ENCODE peak calls at places on chromosomes 7 and 10, in four cellular contexts. One of them, this sample, is unnamed.

GRCh38 chr7:97752215-97752614 is 20.3 kb downstream of the TAC1 start:
- DNase-seq in progenitor cell of endocrine pancreas: no peak
- DNase-seq in lower lobe of right lung: no peak
- DNase-seq in stimulated activated CD4-positive, alpha-beta T cell treated with anti-CD3 and anti-CD28 coated beads, Interleukin-1b, Interleukin-23, amount 100 ng/mL, for 4 hours: no peak
- DNase-seq in this sample: no peak

GRCh38 chr7:105975770-105976428 is 12.8 kb downstream of the CDHR3 start:
- DNase-seq in progenitor cell of endocrine pancreas: no peak
- DNase-seq in lower lobe of right lung: no peak
- DNase-seq in stimulated activated CD4-positive, alpha-beta T cell treated with anti-CD3 and anti-CD28 coated beads, Interleukin-1b, Interleukin-23, amount 100 ng/mL, for 4 hours: no peak
- DNase-seq in this sample: no peak

GRCh38 chr7:130868150-130868549 is 134.1 kb upstream of the KLF14 start:
- DNase-seq in stimulated activated CD4-positive, alpha-beta T cell treated with anti-CD3 and anti-CD28 coated beads, Interleukin-1b, Interleukin-23, amount 100 ng/mL, for 4 hours: no peak
- DNase-seq in progenitor cell of endocrine pancreas: no peak
- DNase-seq in lower lobe of right lung: no peak
- DNase-seq in this sample: no peak

GRCh38 chr7:84237533-84238173 is 43.1 kb upstream of the SEMA3A start:
- DNase-seq in progenitor cell of endocrine pancreas: no peak
- DNase-seq in stimulated activated CD4-positive, alpha-beta T cell treated with anti-CD3 and anti-CD28 coated beads, Interleukin-1b, Interleukin-23, amount 100 ng/mL, for 4 hours: no peak
- DNase-seq in lower lobe of right lung: no peak
- DNase-seq in this sample: no peak

GRCh38 chr7:80145780-80146422 is 11.3 kb downstream of the GNAI1 start:
- DNase-seq in lower lobe of right lung: no peak
- DNase-seq in progenitor cell of endocrine pancreas: no peak
- DNase-seq in stimulated activated CD4-positive, alpha-beta T cell treated with anti-CD3 and anti-CD28 coated beads, Interleukin-1b, Interleukin-23, amount 100 ng/mL, for 4 hours: no peak
- DNase-seq in this sample: no peak

GRCh38 chr10:82267014-82267413 is 392.0 kb downstream of the NRG3 start:
- DNase-seq in progenitor cell of endocrine pancreas: no peak
- DNase-seq in stimulated activated CD4-positive, alpha-beta T cell treated with anti-CD3 and anti-CD28 coated beads, Interleukin-1b, Interleukin-23, amount 100 ng/mL, for 4 hours: no peak
- DNase-seq in lower lobe of right lung: no peak
- DNase-seq in this sample: no peak

GRCh38 chr7:131603932-131604331 is 47.5 kb upstream of the PODXL start:
- DNase-seq in progenitor cell of endocrine pancreas: no peak
- DNase-seq in stimulated activated CD4-positive, alpha-beta T cell treated with anti-CD3 and anti-CD28 coated beads, Interleukin-1b, Interleukin-23, amount 100 ng/mL, for 4 hours: no peak
- DNase-seq in lower lobe of right lung: no peak
- DNase-seq in this sample: no peak

GRCh38 chr10:22230331-22230833 is 12.6 kb upstream of the EBLN1 start:
- DNase-seq in lower lobe of right lung: no peak
- DNase-seq in progenitor cell of endocrine pancreas: no peak
- DNase-seq in stimulated activated CD4-positive, alpha-beta T cell treated with anti-CD3 and anti-CD28 coated beads, Interleukin-1b, Interleukin-23, amount 100 ng/mL, for 4 hours: no peak
- DNase-seq in this sample: no peak

GRCh38 chr7:16204953-16205352 is 216.4 kb downstream of the CRPPA start:
- DNase-seq in progenitor cell of endocrine pancreas: no peak
- DNase-seq in stimulated activated CD4-positive, alpha-beta T cell treated with anti-CD3 and anti-CD28 coated beads, Interleukin-1b, Interleukin-23, amount 100 ng/mL, for 4 hours: no peak
- DNase-seq in lower lobe of right lung: no peak
- DNase-seq in this sample: no peak

GRCh38 chr10:124392651-124393342 is 25.9 kb downstream of the OAT start:
- DNase-seq in lower lobe of right lung: no peak
- DNase-seq in progenitor cell of endocrine pancreas: no peak
- DNase-seq in stimulated activated CD4-positive, alpha-beta T cell treated with anti-CD3 and anti-CD28 coated beads, Interleukin-1b, Interleukin-23, amount 100 ng/mL, for 4 hours: no peak
- DNase-seq in this sample: no peak

GRCh38 chr7:92639213-92639896 is 49.2 kb upstream of the FAM133B start:
- DNase-seq in progenitor cell of endocrine pancreas: no peak
- DNase-seq in stimulated activated CD4-positive, alpha-beta T cell treated with anti-CD3 and anti-CD28 coated beads, Interleukin-1b, Interleukin-23, amount 100 ng/mL, for 4 hours: no peak
- DNase-seq in lower lobe of right lung: no peak
- DNase-seq in this sample: no peak

GRCh38 chr10:124974131-124974530 is 32.2 kb downstream of the ZRANB1 start:
- DNase-seq in lower lobe of right lung: no peak
- DNase-seq in stimulated activated CD4-positive, alpha-beta T cell treated with anti-CD3 and anti-CD28 coated beads, Interleukin-1b, Interleukin-23, amount 100 ng/mL, for 4 hours: no peak
- DNase-seq in progenitor cell of endocrine pancreas: no peak
- DNase-seq in this sample: no peak

GRCh38 chr7:21526007-21526406 is 16.8 kb upstream of the DNAH11 start:
- DNase-seq in progenitor cell of endocrine pancreas: no peak
- DNase-seq in stimulated activated CD4-positive, alpha-beta T cell treated with anti-CD3 and anti-CD28 coated beads, Interleukin-1b, Interleukin-23, amount 100 ng/mL, for 4 hours: no peak
- DNase-seq in lower lobe of right lung: no peak
- DNase-seq in this sample: no peak

GRCh38 chr10:128022216-128023196 is 103.7 kb downstream of the MKI67 start:
- DNase-seq in lower lobe of right lung: no peak
- DNase-seq in stimulated activated CD4-positive, alpha-beta T cell treated with anti-CD3 and anti-CD28 coated beads, Interleukin-1b, Interleukin-23, amount 100 ng/mL, for 4 hours: no peak
- DNase-seq in progenitor cell of endocrine pancreas: no peak
- DNase-seq in this sample: no peak

GRCh38 chr10:3911713-3912442 is 126.9 kb upstream of the KLF6 start:
- DNase-seq in lower lobe of right lung: no peak
- DNase-seq in stimulated activated CD4-positive, alpha-beta T cell treated with anti-CD3 and anti-CD28 coated beads, Interleukin-1b, Interleukin-23, amount 100 ng/mL, for 4 hours: no peak
- DNase-seq in progenitor cell of endocrine pancreas: no peak
- DNase-seq in this sample: no peak

GRCh38 chr10:121240011-121240410 is 358.2 kb downstream of the FGFR2 start:
- DNase-seq in stimulated activated CD4-positive, alpha-beta T cell treated with anti-CD3 and anti-CD28 coated beads, Interleukin-1b, Interleukin-23, amount 100 ng/mL, for 4 hours: no peak
- DNase-seq in progenitor cell of endocrine pancreas: no peak
- DNase-seq in lower lobe of right lung: peak; percentile 55
- DNase-seq in this sample: no peak

GRCh38 chr10:78424721-78425120 is 391.1 kb downstream of the RPS24 start:
- DNase-seq in stimulated activated CD4-positive, alpha-beta T cell treated with anti-CD3 and anti-CD28 coated beads, Interleukin-1b, Interleukin-23, amount 100 ng/mL, for 4 hours: no peak
- DNase-seq in progenitor cell of endocrine pancreas: no peak
- DNase-seq in lower lobe of right lung: no peak
- DNase-seq in this sample: no peak

GRCh38 chr7:83947260-83947659 is 247.3 kb downstream of the SEMA3A start:
- DNase-seq in stimulated activated CD4-positive, alpha-beta T cell treated with anti-CD3 and anti-CD28 coated beads, Interleukin-1b, Interleukin-23, amount 100 ng/mL, for 4 hours: no peak
- DNase-seq in lower lobe of right lung: no peak
- DNase-seq in progenitor cell of endocrine pancreas: no peak
- DNase-seq in this sample: peak; percentile 48

GRCh38 chr10:115846528-115846927 is 426.5 kb downstream of the GFRA1 start:
- DNase-seq in lower lobe of right lung: no peak
- DNase-seq in progenitor cell of endocrine pancreas: no peak
- DNase-seq in stimulated activated CD4-positive, alpha-beta T cell treated with anti-CD3 and anti-CD28 coated beads, Interleukin-1b, Interleukin-23, amount 100 ng/mL, for 4 hours: no peak
- DNase-seq in this sample: no peak

GRCh38 chr10:110993024-110993693 is 73.8 kb downstream of the SHOC2 start:
- DNase-seq in lower lobe of right lung: no peak
- DNase-seq in progenitor cell of endocrine pancreas: no peak
- DNase-seq in stimulated activated CD4-positive, alpha-beta T cell treated with anti-CD3 and anti-CD28 coated beads, Interleukin-1b, Interleukin-23, amount 100 ng/mL, for 4 hours: no peak
- DNase-seq in this sample: no peak

GRCh38 chr7:129188372-129188891 is at the start of gene SMO:
- DNase-seq in stimulated activated CD4-positive, alpha-beta T cell treated with anti-CD3 and anti-CD28 coated beads, Interleukin-1b, Interleukin-23, amount 100 ng/mL, for 4 hours: no peak
- DNase-seq in lower lobe of right lung: no peak
- DNase-seq in progenitor cell of endocrine pancreas: peak; percentile 83
- DNase-seq in this sample: no peak

GRCh38 chr7:149294641-149295480 is 32.9 kb downstream of the ZNF783 start:
- DNase-seq in lower lobe of right lung: no peak
- DNase-seq in progenitor cell of endocrine pancreas: no peak
- DNase-seq in stimulated activated CD4-positive, alpha-beta T cell treated with anti-CD3 and anti-CD28 coated beads, Interleukin-1b, Interleukin-23, amount 100 ng/mL, for 4 hours: no peak
- DNase-seq in this sample: no peak

GRCh38 chr7:139180700-139181311 is 50.2 kb upstream of the UBN2 start:
- DNase-seq in lower lobe of right lung: no peak
- DNase-seq in progenitor cell of endocrine pancreas: no peak
- DNase-seq in stimulated activated CD4-positive, alpha-beta T cell treated with anti-CD3 and anti-CD28 coated beads, Interleukin-1b, Interleukin-23, amount 100 ng/mL, for 4 hours: no peak
- DNase-seq in this sample: no peak

GRCh38 chr7:1227814-1228534 is 4.7 kb upstream of the UNCX start:
- DNase-seq in lower lobe of right lung: no peak
- DNase-seq in progenitor cell of endocrine pancreas: no peak
- DNase-seq in stimulated activated CD4-positive, alpha-beta T cell treated with anti-CD3 and anti-CD28 coated beads, Interleukin-1b, Interleukin-23, amount 100 ng/mL, for 4 hours: no peak
- DNase-seq in this sample: no peak

GRCh38 chr7:98217623-98218582 is 6.7 kb downstream of the BHLHA15 start:
- DNase-seq in progenitor cell of endocrine pancreas: no peak
- DNase-seq in lower lobe of right lung: peak; percentile 48
- DNase-seq in stimulated activated CD4-positive, alpha-beta T cell treated with anti-CD3 and anti-CD28 coated beads, Interleukin-1b, Interleukin-23, amount 100 ng/mL, for 4 hours: no peak
- DNase-seq in this sample: no peak

This sample was measured in iPS DF 6.9.